ENCODE peak calls at places on chromosomes 5 and 9, in seven cellular contexts. C, F, D, E, R, B and K are unnamed samples.
A peak's percentile ranks its signal among the peaks of the same experiment; 100 is the strongest.

GRCh38 chr9:20043461-20043860 is 254.6 kb upstream of the SLC24A2 start:
- DNase-seq in C (no peak), F (no peak), D (no peak), E (no peak), R (no peak), B (no peak), K (no peak)

GRCh38 chr5:73448072-73448432 is 525 bp downstream of the FOXD1 start:
- DNase-seq in C (no peak), F (no peak), D (no peak), E (no peak), R (no peak), B (no peak), K (no peak)

GRCh38 chr9:97860451-97861147 is 7.6 kb downstream of the FOXE1 start:
- DNase-seq in C (no peak), F (no peak), D (no peak), E (no peak), R (no peak), B (no peak), K (no peak)

GRCh38 chr5:159061186-159061796 is 38.4 kb downstream of the EBF1 start:
- DNase-seq in C (peak; percentile 95), F (peak; percentile 66), D (peak; percentile 81), E (no peak), R (peak; percentile 71), B (no peak), K (no peak)

GRCh38 chr5:154943527-154943926 is 2.7 kb downstream of the MRPL22 start:
- DNase-seq in C (no peak), F (no peak), D (no peak), E (no peak), R (no peak), B (no peak), K (no peak)

GRCh38 chr5:73435640-73436534 is 12.7 kb downstream of the FOXD1 start:
- DNase-seq in C (no peak), F (no peak), D (no peak), E (no peak), R (no peak), B (no peak), K (no peak)

GRCh38 chr5:58462154-58462553 is 2.3 kb upstream of the PLK2 start:
- DNase-seq in C (no peak), F (no peak), D (no peak), E (no peak), R (peak; percentile 18), B (no peak), K (peak; percentile 61)

GRCh38 chr5:110469486-110469885 is 257.0 kb downstream of the TMEM232 start:
- DNase-seq in C (no peak), F (no peak), D (no peak), E (no peak), R (no peak), B (no peak), K (no peak)

GRCh38 chr5:80245986-80246781 is 9.7 kb downstream of the SERINC5 start:
- DNase-seq in C (peak; percentile 25), F (no peak), D (no peak), E (no peak), R (peak; percentile 68), B (no peak), K (peak; percentile 71)

GRCh38 chr9:112752334-112753110 is 2.0 kb downstream of the SNX30 start:
- DNase-seq in C (no peak), F (no peak), D (no peak), E (no peak), R (no peak), B (no peak), K (no peak)

GRCh38 chr9:69168709-69169217 is 5.3 kb upstream of the TJP2 start:
- DNase-seq in C (no peak), F (no peak), D (no peak), E (peak; percentile 66), R (peak; percentile 76), B (no peak), K (no peak)

GRCh38 chr5:32147959-32148358 is 26.2 kb downstream of the GOLPH3 start:
- DNase-seq in C (no peak), F (no peak), D (no peak), E (no peak), R (no peak), B (no peak), K (no peak)

GRCh38 chr9:14320272-14321245 is 6.6 kb upstream of the NFIB start:
- DNase-seq in C (peak; percentile 85), F (peak; percentile 47), D (no peak), E (no peak), R (peak; percentile 96), B (peak; percentile 31), K (no peak)

GRCh38 chr5:82234880-82235279 is 43.3 kb downstream of the RPS23 start:
- DNase-seq in C (no peak), F (no peak), D (no peak), E (no peak), R (no peak), B (no peak), K (no peak)

GRCh38 chr9:103364753-103365152 is 369.6 kb downstream of the CYLC2 start:
- DNase-seq in C (peak; percentile 95), F (no peak), D (no peak), E (no peak), R (peak; percentile 62), B (no peak), K (peak; percentile 57)

GRCh38 chr5:143349127-143349526 is 54.4 kb downstream of the NR3C1 start:
- DNase-seq in C (no peak), F (no peak), D (no peak), E (no peak), R (no peak), B (no peak), K (no peak)

GRCh38 chr5:44914221-44914620 is 105.5 kb downstream of the MRPS30 start:
- DNase-seq in C (no peak), F (no peak), D (no peak), E (no peak), R (no peak), B (no peak), K (no peak)

GRCh38 chr9:133153227-133154096 is 10.3 kb downstream of the GBGT1 start:
- DNase-seq in C (no peak), F (no peak), D (peak; percentile 61), E (no peak), R (no peak), B (no peak), K (no peak)

GRCh38 chr9:133154097-133154989 is 9.4 kb downstream of the GBGT1 start:
- DNase-seq in C (no peak), F (peak; percentile 13), D (no peak), E (no peak), R (no peak), B (no peak), K (no peak)

GRCh38 chr9:133158695-133159094 is 5.0 kb downstream of the GBGT1 start:
- DNase-seq in C (no peak), F (no peak), D (no peak), E (no peak), R (no peak), B (no peak), K (no peak)

GRCh38 chr9:133151601-133152525 is 11.9 kb downstream of the GBGT1 start:
- DNase-seq in C (no peak), F (no peak), D (peak; percentile 63), E (no peak), R (no peak), B (no peak), K (no peak)

GRCh38 chr9:133155156-133155555 is 8.6 kb downstream of the GBGT1 start:
- DNase-seq in C (no peak), F (peak; percentile 6), D (no peak), E (no peak), R (no peak), B (no peak), K (no peak)
- TF ChIP-seq CTCF in C (no peak), F (no peak), D (no peak), E (no peak), R (no peak), B (no peak), K (no peak)

GRCh38 chr5:42992035-42992570 is 48.0 kb downstream of the ANXA2R start:
- DNase-seq in C (peak; percentile 86), F (peak; percentile 84), D (peak; percentile 94), E (peak; percentile 79), R (peak; percentile 94), B (peak; percentile 31), K (no peak)

GRCh38 chr5:42991477-42992034 is 48.6 kb downstream of the ANXA2R start:
- DNase-seq in C (no peak), F (no peak), D (no peak), E (no peak), R (no peak), B (no peak), K (no peak)

GRCh38 chr5:42988568-42988967 is 51.6 kb downstream of the ANXA2R start:
- DNase-seq in C (no peak), F (no peak), D (no peak), E (no peak), R (no peak), B (no peak), K (no peak)

GRCh38 chr5:42989198-42989597 is 50.9 kb downstream of the ANXA2R start:
- DNase-seq in C (no peak), F (no peak), D (no peak), E (no peak), R (no peak), B (no peak), K (no peak)

DNA sequence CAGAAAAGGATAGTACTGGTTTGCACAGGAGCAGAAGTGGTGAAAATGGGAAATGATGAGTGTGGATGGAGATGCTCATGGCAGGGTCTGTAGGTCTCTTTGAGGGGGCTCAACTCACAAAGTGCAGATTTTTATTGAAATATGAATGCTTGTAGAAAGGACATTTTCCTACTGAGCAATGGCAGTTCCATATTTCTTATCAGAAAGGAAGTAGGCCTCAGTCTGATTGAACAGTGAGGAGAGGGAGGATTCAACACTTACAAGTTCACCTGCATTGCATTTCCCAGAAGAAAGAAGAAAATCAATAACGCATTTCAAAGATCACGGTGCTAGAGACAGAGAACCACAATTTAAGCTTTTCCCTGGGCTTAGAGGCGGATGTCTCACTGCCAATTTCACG is 49.2 kb downstream of the ANXA2R start:
- DNase-seq in C (no peak), F (no peak), D (no peak), E (no peak), R (no peak), B (no peak), K (no peak)
- H3K4me3 ChIP-seq in C (peak overlapping the region; percentile 71), F (peak overlapping the region; percentile 71), D (peak overlapping the region; percentile 58), E (no peak overlapping the region), R (no peak overlapping the region), B (no peak overlapping the region), K (no peak overlapping the region)

DNA sequence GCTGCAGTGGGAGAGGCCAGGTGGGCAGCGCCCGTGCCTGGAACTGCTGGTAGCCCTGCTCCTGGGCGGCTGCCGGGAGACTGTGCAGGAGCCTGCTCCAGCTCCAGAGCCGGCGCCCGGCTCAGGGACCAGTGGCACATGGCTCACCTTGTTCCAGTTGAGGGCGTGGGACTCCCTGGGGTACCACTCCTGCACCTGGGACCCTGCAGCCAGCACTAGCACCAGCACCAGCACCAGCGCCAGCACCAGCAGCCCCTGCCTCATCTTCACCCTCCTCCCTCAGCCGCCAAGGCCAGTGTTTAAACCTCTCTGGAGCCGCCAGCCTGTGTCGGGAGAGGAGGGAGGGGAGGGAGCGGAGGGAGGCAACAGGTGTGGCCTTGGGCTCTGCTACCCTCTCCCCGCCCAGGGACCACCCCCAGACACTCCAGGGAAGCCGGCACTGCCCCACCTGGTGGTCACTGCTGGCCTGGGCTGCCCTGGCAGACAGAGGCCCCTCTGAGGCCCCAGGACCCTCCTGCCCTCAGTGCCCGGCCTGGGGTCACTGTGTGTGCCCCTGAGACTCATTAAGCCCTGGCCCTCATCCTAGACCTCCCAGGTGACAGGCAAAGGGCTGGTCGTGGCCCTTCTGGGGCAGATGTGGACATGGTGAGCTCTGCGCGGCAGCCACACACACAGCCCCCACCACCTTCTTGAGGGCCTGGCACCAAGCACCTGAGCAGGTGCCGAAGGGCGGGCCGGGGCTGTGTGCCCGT is at the start of gene LCN10:
- DNase-seq in C (no peak), F (no peak), D (no peak), E (no peak), R (no peak), B (no peak), K (no peak)
- TF ChIP-seq CTCF in C (peak; percentile 70), F (peak; percentile 47), D (peak; percentile 1), E (no peak), R (peak; percentile 41), B (peak; percentile 29), K (peak; percentile 32)

GRCh38 chr5:66989781-66990180 is 206.8 kb downstream of the CD180 start:
- DNase-seq in C (no peak), F (no peak), D (no peak), E (no peak), R (no peak), B (no peak), K (no peak)
- H3K4me3 ChIP-seq in C (no peak overlapping the region), F (no peak overlapping the region), D (no peak overlapping the region), E (no peak overlapping the region), R (no peak overlapping the region), B (no peak overlapping the region), K (no peak overlapping the region)